ENCODE peak calls at places on chromosome 6, in six cellular contexts. P is left lung, N is lower lobe of right lung, S is fibroblast of lung, I is ovary, J is ascending aorta. Y is an unnamed sample.

GRCh38 chr6:119497988-119498727 is 148.6 kb upstream of the MAN1A1 start:
- DNase-seq in J (no peak), S (no peak), P (no peak), I (no peak), N (no peak), Y (no peak)

GRCh38 chr6:149454405-149454848 is 30.4 kb downstream of the ZC3H12D start:
- DNase-seq in J (peak), N (peak), P (peak), S (peak), I (peak), Y (peak)

GRCh38 chr6:13803581-13803980 is 10.8 kb downstream of the MCUR1 start:
- DNase-seq in N (no peak), I (no peak), S (no peak), J (no peak), P (no peak), Y (no peak)

GRCh38 chr6:41786451-41787218 is 859 bp upstream of the TOMM6 start:
- DNase-seq in N (peak), J (peak), S (peak), P (peak), I (peak), Y (no peak)

GRCh38 chr6:35151472-35151871 is 10.3 kb upstream of the TCP11 start:
- DNase-seq in N (no peak), S (no peak), J (no peak), I (no peak), P (no peak), Y (no peak)

GRCh38 chr6:75691012-75691411 is 58.0 kb upstream of the MYO6 start:
- DNase-seq in I (no peak), J (no peak), N (no peak), P (no peak), S (peak), Y (peak)

GRCh38 chr6:128235556-128235955 is 284.8 kb downstream of the PTPRK start:
- DNase-seq in J (no peak), S (peak), P (no peak), I (no peak), N (no peak), Y (peak)

GRCh38 chr6:150006961-150007464 is 18.3 kb downstream of the RAET1L start:
- DNase-seq in P (no peak), I (peak), S (peak), J (peak), N (no peak), Y (no peak)

GRCh38 chr6:146258206-146258605 is 229.3 kb downstream of the GRM1 start:
- DNase-seq in J (no peak), S (no peak), I (no peak), P (no peak), N (no peak), Y (no peak)

GRCh38 chr6:29769336-29769735 is 46.1 kb downstream of the HLA-F start:
- DNase-seq in N (no peak), I (no peak), S (no peak), J (no peak), P (no peak), Y (no peak)

GRCh38 chr6:132527791-132528190 is 10.3 kb upstream of the TAAR9 start:
- DNase-seq in J (no peak), P (no peak), I (no peak), N (no peak), S (no peak), Y (no peak)

GRCh38 chr6:112189494-112189893 is 64.9 kb downstream of the LAMA4 start:
- DNase-seq in N (no peak), S (peak), J (no peak), P (no peak), I (no peak), Y (peak)

GRCh38 chr6:5499644-5500306 is 238.5 kb downstream of the FARS2 start:
- DNase-seq in J (no peak), I (no peak), N (no peak), S (peak), P (no peak), Y (peak)

GRCh38 chr6:33286946-33287914 is 1.8 kb downstream of the WDR46 start:
- DNase-seq in I (no peak), P (no peak), J (no peak), N (no peak), S (no peak), Y (no peak)

GRCh38 chr6:141267420-141267819 is 865.3 kb upstream of the GJE1 start:
- DNase-seq in S (no peak), N (no peak), P (no peak), I (no peak), J (no peak), Y (no peak)

GRCh38 chr6:5082487-5083306 is 2.4 kb upstream of the PPP1R3G start:
- DNase-seq in S (peak), P (no peak), I (no peak), J (no peak), N (no peak), Y (peak)

GRCh38 chr6:4521070-4521469 is 255.1 kb upstream of the CDYL start:
- DNase-seq in P (no peak), I (no peak), J (no peak), N (no peak), S (no peak), Y (no peak)

GRCh38 chr6:16238057-16238657 is at the start of gene GMPR:
- DNase-seq in S (peak), P (peak), N (peak), I (peak), J (peak), Y (no peak)

GRCh38 chr6:25014806-25015560 is 79.2 kb upstream of the RIPOR2 start:
- DNase-seq in I (peak), N (no peak), S (peak), J (no peak), P (no peak), Y (peak)

GRCh38 chr6:32113386-32114352 is 4.5 kb upstream of the TNXB start:
- DNase-seq in I (peak), P (no peak), N (peak), S (peak), J (peak), Y (peak)

GRCh38 chr6:90885611-90886056 is 298.8 kb upstream of the MAP3K7 start:
- DNase-seq in P (no peak), J (no peak), S (no peak), I (no peak), N (no peak), Y (no peak)

GRCh38 chr6:54288476-54288875 is 19.8 kb upstream of the TINAG start:
- DNase-seq in I (no peak), S (no peak), P (no peak), J (no peak), N (no peak), Y (no peak)

GRCh38 chr6:42387336-42387735 is 64.4 kb downstream of the TRERF1 start:
- DNase-seq in P (no peak), J (no peak), S (no peak), I (no peak), N (no peak), Y (no peak)

GRCh38 chr6:17562636-17563035 is 37.5 kb upstream of the FAM8A1 start:
- DNase-seq in N (no peak), P (no peak), S (no peak), I (no peak), J (no peak), Y (no peak)

GRCh38 chr6:89723046-89723445 is 84.5 kb upstream of the LYRM2 start:
- DNase-seq in I (no peak), P (no peak), S (no peak), N (no peak), J (no peak), Y (no peak)

GRCh38 chr6:6996124-6996523 is 111.6 kb upstream of the RREB1 start:
- DNase-seq in P (no peak), S (no peak), N (no peak), I (no peak), J (no peak), Y (no peak)

GRCh38 chr6:43115365-43115764 is 39.3 kb downstream of the PTK7 start:
- DNase-seq in P (no peak), N (no peak), I (no peak), S (no peak), J (no peak), Y (no peak)

GRCh38 chr6:33314943-33315752 is 1.3 kb upstream of the TAPBP start:
- DNase-seq in P (peak), S (no peak), N (peak), J (no peak), I (peak), Y (no peak)

GRCh38 chr6:18392346-18392877 is 5.3 kb downstream of the RNF144B start:
- DNase-seq in J (no peak), I (no peak), P (no peak), N (no peak), S (no peak), Y (no peak)

GRCh38 chr6:49462071-49462470 is 982 bp downstream of the MMUT start:
- DNase-seq in S (peak), P (no peak), I (no peak), J (no peak), N (no peak), Y (no peak)

GRCh38 chr6:160167547-160168391 is 46.2 kb downstream of the SLC22A1 start:
- DNase-seq in I (no peak), J (no peak), N (no peak), S (no peak), P (peak), Y (no peak)

GRCh38 chr6:170011233-170012142 is 260.1 kb downstream of the ERMARD start:
- DNase-seq in P (peak), N (no peak), I (no peak), J (no peak), S (no peak), Y (no peak)

GRCh38 chr6:148002067-148002466 is 340.6 kb upstream of the SASH1 start:
- DNase-seq in I (no peak), S (peak), J (no peak), N (no peak), P (no peak), Y (no peak)
- H3K4me3 ChIP-seq in I (no peak), S (peak), J (no peak), N (no peak), P (no peak), Y (no peak)

DNA sequence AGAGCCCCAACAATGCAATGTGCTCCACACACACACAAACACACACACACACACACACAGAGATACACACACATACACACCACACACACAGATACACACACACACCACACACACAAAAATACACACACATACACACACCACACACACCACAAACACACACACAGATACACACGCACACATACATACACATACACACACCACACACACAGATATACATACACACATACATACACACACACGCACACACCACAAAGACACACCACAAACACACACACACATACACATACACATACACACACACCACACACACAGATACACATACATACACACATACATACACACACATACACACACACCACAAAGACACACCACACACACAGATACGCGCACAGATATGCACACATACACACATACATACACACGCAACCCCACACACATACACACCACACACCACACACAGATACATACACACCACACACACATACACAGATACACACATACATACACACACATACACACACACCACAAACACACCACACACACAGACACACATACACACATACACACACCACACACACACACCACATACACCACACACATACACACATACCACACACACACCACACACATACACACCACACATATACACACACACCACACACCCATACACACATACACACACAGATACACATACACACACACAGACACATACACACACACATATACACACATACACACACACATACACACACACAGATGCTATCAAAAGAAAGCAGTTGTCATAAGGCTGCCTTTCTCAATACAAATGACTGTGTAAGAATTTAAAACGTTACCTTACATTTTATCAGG is 128.0 kb downstream of the FOXC1 start:
- DNase-seq in N (no peak), J (no peak), S (no peak), I (no peak), P (no peak), Y (no peak)
- H3K4me3 ChIP-seq in N (no peak), J (no peak), S (no peak), I (no peak), P (no peak), Y (no peak)

GRCh38 chr6:37538107-37538506 is 38.4 kb upstream of the CCDC167 start:
- DNase-seq in S (no peak), N (no peak), J (no peak), I (no peak), P (no peak), Y (no peak)

GRCh38 chr6:37536462-37537225 is 37.0 kb upstream of the CCDC167 start:
- DNase-seq in S (no peak), I (no peak), N (no peak), J (no peak), P (no peak), Y (no peak)

GRCh38 chr6:37539706-37540352 is 40.1 kb upstream of the CCDC167 start:
- DNase-seq in J (no peak), S (no peak), I (no peak), N (no peak), P (no peak), Y (no peak)

GRCh38 chr6:37532122-37532521 is 32.4 kb upstream of the CCDC167 start:
- DNase-seq in I (no peak), N (no peak), S (no peak), P (no peak), J (no peak), Y (no peak)

GRCh38 chr6:37535701-37536461 is 36.2 kb upstream of the CCDC167 start:
- DNase-seq in P (no peak), J (no peak), I (no peak), S (no peak), N (no peak), Y (no peak)
- H3K4me3 ChIP-seq in P (no peak), J (peak), I (peak), S (no peak), N (peak), Y (peak)

GRCh38 chr6:116051244-116051643 is 9.4 kb downstream of the FRK start:
- DNase-seq in S (no peak), P (no peak), N (no peak), J (no peak), I (no peak), Y (no peak)

GRCh38 chr6:116059713-116060571 is 749 bp downstream of the FRK start:
- DNase-seq in P (peak), S (peak), N (peak), I (no peak), J (no peak), Y (no peak)

GRCh38 chr6:116060572-116061283 is at the start of gene FRK:
- DNase-seq in S (peak), J (peak), N (no peak), P (no peak), I (peak), Y (no peak)

GRCh38 chr6:116057766-116058165 is 2.9 kb downstream of the FRK start:
- DNase-seq in I (no peak), P (no peak), N (no peak), J (no peak), S (no peak), Y (no peak)

GRCh38 chr6:116055513-116055912 is 5.2 kb downstream of the FRK start:
- DNase-seq in P (no peak), N (no peak), S (no peak), I (no peak), J (no peak), Y (no peak)
- H3K4me3 ChIP-seq in P (no peak), N (no peak), S (no peak), I (no peak), J (peak), Y (no peak)

DNA sequence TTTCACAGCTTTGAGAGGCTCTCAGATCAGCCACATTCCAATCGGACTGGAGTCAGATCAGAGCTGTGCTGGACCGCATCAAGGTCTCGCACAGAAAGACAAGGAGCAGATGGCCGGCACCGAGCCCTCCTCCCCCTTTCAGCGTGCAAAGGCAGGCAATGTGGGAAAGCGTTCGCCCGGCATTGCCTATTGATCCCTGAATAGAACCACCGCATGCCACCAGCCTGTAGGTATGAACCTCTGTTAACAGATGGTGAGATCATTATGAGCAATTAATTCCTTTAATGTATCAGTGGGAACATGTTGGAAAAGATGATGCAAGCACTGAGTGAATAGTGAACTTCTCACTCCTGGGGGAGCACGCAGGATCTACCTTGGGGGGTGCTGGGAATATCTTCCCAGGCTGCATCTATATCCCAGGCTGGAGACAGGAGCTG is 117.5 kb upstream of the ID4 start:
- DNase-seq in S (peak), P (no peak), J (no peak), I (no peak), N (no peak), Y (no peak)
- H3K4me3 ChIP-seq in S (no peak), P (no peak), J (peak), I (no peak), N (no peak), Y (no peak)

GRCh38 chr6:1199981-1200637 is 111.8 kb upstream of the FOXQ1 start:
- DNase-seq in S (no peak), I (no peak), N (no peak), J (no peak), P (no peak), Y (no peak)

GRCh38 chr6:1202201-1202600 is 109.7 kb upstream of the FOXQ1 start:
- DNase-seq in P (no peak), I (no peak), S (no peak), J (no peak), N (no peak), Y (no peak)

GRCh38 chr6:1200706-1201105 is 111.2 kb upstream of the FOXQ1 start:
- DNase-seq in S (peak), P (no peak), N (no peak), J (no peak), I (no peak), Y (peak)

GRCh38 chr6:1201547-1202200 is 110.2 kb upstream of the FOXQ1 start:
- DNase-seq in P (no peak), S (no peak), J (no peak), I (no peak), N (no peak), Y (no peak)

DNA sequence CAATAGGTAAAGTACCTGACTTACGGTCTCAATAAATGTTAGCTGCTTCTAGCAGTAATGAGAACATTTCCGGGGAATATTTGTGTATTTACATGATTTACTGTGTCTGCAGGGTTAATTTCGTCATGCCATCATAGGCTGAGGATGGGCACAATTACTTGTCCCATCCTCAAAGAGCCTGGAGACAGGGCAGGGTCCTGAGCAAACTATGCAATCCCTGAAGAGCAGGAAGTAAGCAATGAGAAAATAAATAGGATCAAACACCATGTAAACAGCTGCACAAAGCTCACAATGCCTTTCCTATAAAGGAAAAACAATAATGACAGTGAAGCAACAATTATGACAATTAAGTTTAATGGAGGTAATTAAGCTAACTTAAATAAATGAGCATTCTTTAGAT is 114.6 kb upstream of the FOXQ1 start:
- DNase-seq in N (no peak), P (no peak), I (no peak), J (no peak), S (no peak), Y (no peak)
- H3K4me3 ChIP-seq in N (no peak), P (no peak), I (no peak), J (no peak), S (no peak), Y (no peak)

DNA sequence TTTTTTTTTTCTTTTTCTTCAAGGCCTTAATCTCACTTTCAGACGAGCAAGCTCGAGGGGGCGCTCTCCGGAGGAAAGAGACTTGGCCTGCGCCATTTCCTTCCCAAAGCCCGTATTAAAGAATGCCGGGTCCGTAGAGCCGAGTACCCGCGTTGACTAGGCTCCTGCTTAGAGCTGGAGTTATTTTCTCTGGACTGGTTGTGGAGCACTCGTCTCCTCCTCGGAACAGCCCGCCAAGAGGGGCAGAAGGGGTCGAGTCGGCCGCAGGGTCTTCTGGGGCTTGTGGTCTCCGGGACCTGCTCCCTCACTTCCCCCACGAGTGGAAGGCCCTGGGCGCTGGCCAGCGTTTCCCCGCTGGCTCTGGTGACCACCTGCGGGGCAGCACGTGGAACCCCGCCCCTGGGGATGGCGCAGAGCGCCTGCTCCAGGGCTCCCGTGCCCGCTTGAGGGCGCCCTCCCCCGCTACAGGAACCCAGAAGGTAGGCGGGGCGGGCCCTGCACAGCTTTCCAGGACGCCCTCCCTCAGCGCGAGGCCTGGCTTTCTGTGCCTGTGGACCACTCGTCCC is 2.7 kb upstream of the MEI4 start:
- DNase-seq in J (no peak), N (peak), P (peak), S (no peak), I (peak), Y (no peak)
- H3K4me3 ChIP-seq in J (peak), N (peak), P (no peak), S (no peak), I (no peak), Y (no peak)

DNA sequence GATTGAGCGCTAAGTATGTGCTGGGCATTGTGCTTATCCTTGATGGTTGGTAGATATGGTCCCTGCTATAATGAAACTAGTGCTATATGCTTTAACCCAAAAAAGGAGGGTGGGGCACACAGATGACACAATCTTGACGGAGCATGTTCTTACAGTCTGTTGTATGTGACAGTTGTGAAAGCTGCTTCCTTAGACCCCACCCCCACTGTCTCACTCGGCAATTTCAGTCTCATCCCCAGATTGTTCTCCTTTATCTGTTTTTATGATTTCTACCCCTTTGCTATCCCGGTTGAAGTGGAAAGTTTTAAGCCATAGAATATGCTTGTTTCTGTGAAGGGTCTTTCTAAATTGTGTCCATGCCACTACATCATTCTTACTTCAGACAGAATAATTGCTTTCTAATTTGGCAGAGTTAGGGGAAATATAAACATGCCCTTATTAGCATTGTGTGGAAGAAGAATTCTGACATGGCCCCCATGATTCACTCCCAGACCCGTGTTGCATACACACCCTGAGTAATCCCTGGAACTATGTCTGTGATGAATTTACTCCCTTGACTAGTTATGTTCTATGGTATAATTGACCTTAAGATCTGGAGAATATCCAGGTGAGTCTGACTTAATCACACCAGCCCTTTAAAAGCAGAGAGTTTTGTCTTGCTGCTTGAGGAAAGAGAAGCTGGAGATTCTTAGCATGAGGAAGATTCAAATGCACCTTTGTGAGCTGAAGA is 262.7 kb downstream of the SOX4 start:
- DNase-seq in S (peak), P (no peak), J (no peak), I (no peak), N (no peak), Y (no peak)
- H3K4me3 ChIP-seq in S (peak), P (no peak), J (no peak), I (no peak), N (no peak), Y (no peak)

Y was measured in skeletal muscle cell.